ENCODE peak calls at places on chromosomes 3 and 15, in four cellular contexts. C is right cardiac atrium, B is SK-N-SH, V is breast epithelium. U is an unnamed sample.

GRCh38 chr3:179321585-179322322 is 1.1 kb upstream of the ZNF639 start:
- DNase-seq in C (peak), B (peak), V (no peak), U (no peak)

GRCh38 chr15:96351801-96352593 is 21.5 kb downstream of the NR2F2 start:
- DNase-seq in C (peak), B (no peak), V (no peak), U (no peak)

GRCh38 chr15:57496946-57497944 is 94.5 kb upstream of the MYZAP start:
- DNase-seq in C (peak), B (no peak), V (peak), U (no peak)

GRCh38 chr15:74423443-74424257 is 10.1 kb downstream of the SEMA7A start:
- DNase-seq in C (peak), B (no peak), V (no peak), U (peak)

GRCh38 chr15:43093026-43093425 is 12.8 kb downstream of the UBR1 start:
- DNase-seq in C (no peak), B (no peak), V (no peak), U (no peak)

GRCh38 chr15:100764778-100765457 is 114.7 kb upstream of the ALDH1A3 start:
- DNase-seq in C (no peak), B (peak), V (no peak), U (no peak)

GRCh38 chr3:179730508-179730907 is 77.7 kb downstream of the USP13 start:
- DNase-seq in C (no peak), B (no peak), V (no peak), U (no peak)

GRCh38 chr3:82940124-82940523 is 1178.7 kb upstream of the GBE1 start:
- DNase-seq in C (peak), B (no peak), V (no peak), U (no peak)

GRCh38 chr15:101614001-101614585 is 38.1 kb downstream of the TM2D3 start:
- DNase-seq in C (peak), B (peak), V (no peak), U (no peak)

GRCh38 chr3:81549831-81550230 is 211.6 kb downstream of the GBE1 start:
- DNase-seq in C (no peak), B (no peak), V (no peak), U (no peak)

GRCh38 chr3:181622365-181622764 is 89.4 kb upstream of the SOX2 start:
- DNase-seq in C (no peak), B (no peak), V (no peak), U (no peak)

GRCh38 chr3:80308637-80309036 is 540.8 kb upstream of the ROBO1 start:
- DNase-seq in C (no peak), B (no peak), V (no peak), U (no peak)

GRCh38 chr15:78907577-78907976 is 34.9 kb downstream of the MORF4L1 start:
- DNase-seq in C (no peak), B (peak), V (no peak), U (no peak)

GRCh38 chr3:33716227-33716626 is 1.8 kb downstream of the CLASP2 start:
- DNase-seq in C (no peak), B (no peak), V (no peak), U (no peak)

GRCh38 chr3:15757824-15758223 is 40.0 kb downstream of the ANKRD28 start:
- DNase-seq in C (no peak), B (no peak), V (no peak), U (no peak)

GRCh38 chr15:61831505-61831921 is 228.7 kb downstream of the VPS13C start:
- DNase-seq in C (no peak), B (no peak), V (peak), U (no peak)

GRCh38 chr3:72492240-72492639 is 356.0 kb downstream of the SHQ1 start:
- DNase-seq in C (peak), B (no peak), V (peak), U (peak)

GRCh38 chr15:62647195-62647865 is 395.2 kb upstream of the TPM1 start:
- DNase-seq in C (no peak), B (no peak), V (peak), U (peak)

GRCh38 chr15:68638953-68639500 is 60.2 kb downstream of the CORO2B start:
- DNase-seq in C (peak), B (no peak), V (no peak), U (no peak)

GRCh38 chr3:183229177-183229576 is 23.9 kb upstream of the B3GNT5 start:
- DNase-seq in C (no peak), B (no peak), V (no peak), U (no peak)

GRCh38 chr15:31049682-31050606 is 51.6 kb downstream of the TRPM1 start:
- DNase-seq in C (no peak), B (no peak), V (no peak), U (no peak)

GRCh38 chr3:30188713-30189112 is 417.7 kb upstream of the TGFBR2 start:
- DNase-seq in C (no peak), B (no peak), V (no peak), U (peak)

GRCh38 chr3:76789262-76789661 is 250.6 kb upstream of the ROBO2 start:
- DNase-seq in C (no peak), B (no peak), V (no peak), U (no peak)

GRCh38 chr3:195847061-195847950 is 35.6 kb upstream of the MUC4 start:
- DNase-seq in C (peak), B (no peak), V (no peak), U (no peak)

GRCh38 chr15:98728107-98728810 is 79.9 kb downstream of the IGF1R start:
- DNase-seq in C (no peak), B (no peak), V (no peak), U (no peak)
- H3K27ac ChIP-seq in C (peak), B (peak), V (peak), U (peak)

GRCh38 chr15:73371812-73372211 is 3.1 kb upstream of the HCN4 start:
- DNase-seq in C (no peak), B (no peak), V (no peak), U (no peak)

GRCh38 chr15:73367624-73368300 is 996 bp downstream of the HCN4 start:
- DNase-seq in C (no peak), B (peak), V (no peak), U (no peak)

GRCh38 chr15:73368301-73369072 is at the start of gene HCN4:
- DNase-seq in C (peak), B (peak), V (no peak), U (no peak)

GRCh38 chr15:73369073-73369694 is 426 bp upstream of the HCN4 start:
- DNase-seq in C (no peak), B (peak), V (no peak), U (no peak)

GRCh38 chr15:73370151-73370550 is 1.4 kb upstream of the HCN4 start:
- DNase-seq in C (no peak), B (no peak), V (no peak), U (no peak)
- H3K27ac ChIP-seq in C (no peak), B (no peak), V (no peak), U (no peak)

GRCh38 chr3:97872209-97873042 is 50.6 kb downstream of the CRYBG3 start:
- DNase-seq in C (no peak), B (peak), V (no peak), U (peak)
- H3K27ac ChIP-seq in C (no peak), B (peak), V (peak), U (peak)

GRCh38 chr15:50378776-50379175 is 23.8 kb upstream of the GABPB1 start:
- DNase-seq in C (no peak), B (no peak), V (no peak), U (no peak)

GRCh38 chr15:50380089-50380488 is 25.1 kb upstream of the GABPB1 start:
- DNase-seq in C (no peak), B (no peak), V (no peak), U (no peak)

DNA sequence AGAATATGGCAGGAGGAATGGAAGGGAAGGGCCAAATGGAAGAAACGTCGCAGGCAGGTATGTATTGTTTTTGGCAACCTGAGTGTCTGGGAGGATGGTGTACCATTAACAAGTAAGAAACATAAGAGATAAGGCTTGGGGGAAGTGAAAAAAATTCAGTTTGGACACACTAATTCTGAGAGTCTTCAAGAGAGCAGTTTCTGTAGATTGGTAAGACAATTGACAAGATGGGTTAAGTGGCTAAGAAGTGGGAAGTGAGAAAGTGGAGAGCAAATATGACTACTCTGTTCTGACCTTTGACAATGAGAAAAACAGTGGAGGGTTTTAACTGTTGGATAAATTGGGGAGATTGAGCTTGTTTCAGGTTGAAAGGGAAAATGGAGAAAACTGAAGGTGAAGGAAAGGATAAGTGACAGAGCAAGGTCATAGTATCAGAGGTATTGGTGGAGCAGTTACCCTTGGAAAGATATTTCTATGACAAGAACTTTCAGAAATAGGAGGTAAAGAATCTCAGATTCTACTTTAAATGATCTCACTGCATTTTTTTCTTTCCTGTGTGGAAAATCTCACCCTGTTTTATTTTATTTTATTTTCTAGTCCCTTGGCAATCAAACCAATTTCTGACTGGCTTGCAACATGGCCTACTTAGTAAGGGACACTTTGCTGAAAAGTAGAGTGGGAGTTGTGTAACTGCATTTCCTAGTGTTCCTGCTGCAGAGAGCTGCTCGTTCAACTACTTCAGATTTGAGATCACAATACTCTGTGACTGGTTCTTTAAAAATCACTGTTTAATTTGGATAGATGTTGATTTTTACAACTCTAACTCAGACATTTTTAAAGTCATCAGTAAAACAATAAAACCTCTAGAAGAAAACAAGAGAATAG is 23.1 kb upstream of the GABPB1 start:
- DNase-seq in C (no peak), B (no peak), V (no peak), U (no peak)
- H3K27ac ChIP-seq in C (no peak), B (no peak), V (no peak), U (no peak)

GRCh38 chr3:150411106-150411460 is 3.0 kb downstream of the TSC22D2 start:
- DNase-seq in C (no peak), B (no peak), V (no peak), U (no peak)
- H3K27ac ChIP-seq in C (peak), B (peak), V (peak), U (peak)

GRCh38 chr3:46553154-46553553 is 12.9 kb downstream of the LRRC2 start:
- DNase-seq in C (no peak), B (no peak), V (no peak), U (no peak)

GRCh38 chr3:46549989-46550388 is 16.1 kb downstream of the LRRC2 start:
- DNase-seq in C (no peak), B (no peak), V (no peak), U (no peak)

GRCh38 chr3:46549408-46549904 is 16.6 kb downstream of the LRRC2 start:
- DNase-seq in C (no peak), B (no peak), V (no peak), U (no peak)

GRCh38 chr3:46551615-46552014 is 14.5 kb downstream of the LRRC2 start:
- DNase-seq in C (no peak), B (no peak), V (no peak), U (no peak)

GRCh38 chr3:46552538-46552937 is 13.6 kb downstream of the LRRC2 start:
- DNase-seq in C (no peak), B (no peak), V (no peak), U (no peak)
- H3K27ac ChIP-seq in C (no peak), B (no peak), V (no peak), U (no peak)

GRCh38 chr3:32423956-32424558 is 32.4 kb downstream of the CMTM7 start:
- DNase-seq in C (no peak), B (no peak), V (no peak), U (no peak)
- H3K27ac ChIP-seq in C (no peak), B (no peak), V (peak), U (no peak)

U was measured in epithelial cell of prostate.